ENCODE peak calls at places on chromosomes 11 and 22, in four cellular contexts. D is A549, S is right atrium auricular region, V is dorsolateral prefrontal cortex. E is an unnamed sample.

GRCh38 chr11:10633261-10633660 is 60.3 kb downstream of the IRAG1 start:
- DNase-seq in D (no peak), S (no peak), V (no peak), E (no peak)

GRCh38 chr11:14972581-14973490 is 685 bp upstream of the CALCA start:
- DNase-seq in D (no peak), S (no peak), V (no peak), E (no peak)

GRCh38 chr11:104332110-104332509 is 168.2 kb upstream of the PDGFD start:
- DNase-seq in D (peak; percentile 30), S (no peak), V (no peak), E (no peak)

GRCh38 chr11:6771926-6772898 is at the start of gene OR2AG2:
- DNase-seq in D (no peak), S (no peak), V (no peak), E (no peak)

GRCh38 chr11:97912629-97913028 is 1108.1 kb upstream of the CNTN5 start:
- DNase-seq in D (no peak), S (no peak), V (no peak), E (no peak)

GRCh38 chr11:94127632-94128031 is 1.0 kb upstream of the PANX1 start:
- DNase-seq in D (no peak), S (no peak), V (no peak), E (no peak)

GRCh38 chr11:17479284-17480214 is 2.9 kb upstream of the ABCC8 start:
- DNase-seq in D (peak; percentile 24), S (no peak), V (peak; percentile 50), E (peak; percentile 23)

GRCh38 chr11:36512016-36512415 is 1.9 kb upstream of the TRAF6 start:
- DNase-seq in D (no peak), S (no peak), V (no peak), E (no peak)

GRCh38 chr11:79212711-79213110 is 228.1 kb downstream of the TENM4 start:
- DNase-seq in D (no peak), S (no peak), V (peak; percentile 50), E (no peak)

GRCh38 chr22:50419116-50419515 is 55.7 kb downstream of the SBF1 start:
- DNase-seq in D (no peak), S (no peak), V (no peak), E (no peak)

GRCh38 chr11:20676658-20677057 is 7.3 kb downstream of the NELL1 start:
- DNase-seq in D (no peak), S (no peak), V (no peak), E (no peak)

GRCh38 chr11:19279455-19279854 is 38.7 kb upstream of the E2F8 start:
- DNase-seq in D (peak; percentile 16), S (no peak), V (no peak), E (no peak)

GRCh38 chr11:123654566-123655081 is at the start of gene SCN3B:
- DNase-seq in D (peak; percentile 69), S (no peak), V (peak; percentile 72), E (no peak)

GRCh38 chr11:10990160-10990559 is 132.3 kb upstream of the ZBED5 start:
- DNase-seq in D (peak; percentile 42), S (no peak), V (no peak), E (no peak)

GRCh38 chr11:67648140-67648795 is 2.3 kb downstream of the ACY3 start:
- DNase-seq in D (peak; percentile 47), S (no peak), V (no peak), E (no peak)

GRCh38 chr11:8369592-8370205 is 106.0 kb upstream of the LMO1 start:
- DNase-seq in D (no peak), S (no peak), V (no peak), E (no peak)

GRCh38 chr11:93537767-93538261 is 5.4 kb downstream of the SMCO4 start:
- DNase-seq in D (no peak), S (peak; percentile 63), V (peak; percentile 39), E (no peak)

GRCh38 chr11:15073361-15074205 is at the start of gene CALCB:
- DNase-seq in D (peak; percentile 8), S (no peak), V (peak; percentile 44), E (peak; percentile 2)

GRCh38 chr11:63491614-63492372 is 826 bp upstream of the PLAAT5 start:
- DNase-seq in D (no peak), S (no peak), V (no peak), E (no peak)

GRCh38 chr22:35977136-35977535 is 51.5 kb downstream of the RBFOX2 start:
- DNase-seq in D (no peak), S (no peak), V (no peak), E (no peak)

GRCh38 chr22:50737728-50738648 is at the start of gene ACR:
- DNase-seq in D (no peak), S (peak; percentile 48), V (no peak), E (no peak)

GRCh38 chr11:128496684-128497056 is 90.7 kb downstream of the ETS1 start:
- DNase-seq in D (peak; percentile 65), S (peak; percentile 85), V (no peak), E (no peak)

GRCh38 chr22:26431151-26431995 is 2.3 kb downstream of the ASPHD2 start:
- DNase-seq in D (no peak), S (no peak), V (no peak), E (no peak)

GRCh38 chr11:100890779-100891178 is 203.7 kb downstream of the ARHGAP42 start:
- DNase-seq in D (no peak), S (no peak), V (no peak), E (peak; percentile 12)

GRCh38 chr22:36277482-36278291 is 24.8 kb downstream of the APOL1 start:
- DNase-seq in D (peak; percentile 62), S (peak; percentile 71), V (peak; percentile 66), E (peak; percentile 41)

DNA sequence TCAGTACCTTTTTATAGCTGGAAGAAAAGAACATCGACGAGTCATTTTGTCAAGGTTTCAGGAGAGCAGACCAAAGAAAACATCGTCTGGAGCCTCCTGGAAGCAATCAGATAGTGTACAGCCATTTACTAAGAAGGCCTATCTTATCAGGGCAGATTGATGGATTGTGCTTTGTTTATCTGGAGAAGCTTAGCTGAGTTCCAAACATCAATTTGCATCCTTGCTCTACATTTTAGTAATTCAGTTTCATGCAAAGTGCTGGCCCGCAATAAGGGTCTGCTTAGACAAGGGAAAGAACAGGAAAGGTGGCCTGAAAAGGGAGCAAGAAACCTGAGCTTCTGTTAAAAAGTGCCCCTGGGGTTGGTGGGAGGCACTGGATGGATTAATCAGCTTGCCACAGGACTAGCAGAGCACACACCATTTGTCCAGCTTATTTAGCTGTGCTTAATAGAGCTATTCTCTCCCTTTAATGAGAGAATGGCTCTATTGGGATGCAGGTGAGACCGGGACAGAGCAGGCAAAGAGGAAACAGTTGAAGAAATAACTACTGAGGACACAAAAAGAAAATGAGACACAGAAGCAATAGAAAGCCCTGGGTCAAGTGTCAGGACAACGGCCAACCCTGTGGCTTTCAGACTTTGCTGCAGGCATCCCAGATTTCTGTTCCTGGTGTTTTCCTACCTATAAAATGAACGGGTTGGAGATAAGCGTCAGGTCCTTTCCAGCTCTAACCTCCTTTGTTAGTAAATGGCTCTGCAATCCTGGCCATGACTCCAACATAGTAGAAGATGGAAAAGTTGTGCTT is 122.1 kb upstream of the TTC12 start:
- DNase-seq in D (no peak), S (peak; percentile 57), V (no peak), E (no peak)
- H3K27ac ChIP-seq in D (no peak overlapping the region), S (no peak overlapping the region), V (peak overlapping the region; percentile 28), E (peak overlapping the region; percentile 24)

DNA sequence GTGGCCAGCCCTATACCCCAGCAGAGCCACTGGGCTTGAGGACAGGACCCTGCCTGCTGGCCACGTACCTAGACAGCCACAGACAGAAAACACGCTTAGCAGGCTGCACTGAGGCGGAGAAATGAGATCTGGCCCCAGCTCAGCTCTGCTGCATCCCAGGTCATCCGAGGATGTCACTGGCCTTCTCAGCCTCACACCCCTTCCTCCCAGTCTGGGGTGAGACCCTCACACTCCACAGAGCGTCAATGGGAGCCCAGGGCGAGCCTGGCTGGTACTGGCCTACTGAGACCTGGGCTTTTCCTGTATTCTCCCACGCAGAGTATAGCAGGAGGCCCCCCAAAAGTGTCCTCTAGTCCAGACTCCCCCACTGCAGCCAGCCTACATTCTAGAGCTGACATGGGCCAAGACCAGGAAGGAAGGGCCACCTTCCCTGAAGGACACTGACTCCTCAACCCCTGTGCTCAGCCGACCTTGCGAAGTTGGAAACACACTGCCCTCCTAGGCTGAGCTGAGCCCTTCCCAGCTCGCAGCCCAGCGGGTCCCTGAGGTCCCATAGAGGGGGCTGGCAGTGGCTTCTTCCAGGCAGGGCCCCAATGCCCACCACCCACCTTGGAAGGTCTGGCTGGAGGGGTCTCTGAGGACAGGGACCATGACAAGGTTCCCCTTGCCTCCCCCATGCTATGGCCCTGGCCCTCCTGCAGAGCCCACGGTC is 65.9 kb upstream of the LINC01488 start:
- DNase-seq in D (no peak), S (no peak), V (no peak), E (no peak)
- H3K27ac ChIP-seq in D (no peak overlapping the region), S (peak overlapping the region; percentile 50), V (no peak overlapping the region), E (peak overlapping the region; percentile 45)

GRCh38 chr11:84793318-84793717 is 833.8 kb downstream of the DLG2 start:
- DNase-seq in D (no peak), S (no peak), V (no peak), E (no peak)

GRCh38 chr11:84790849-84791427 is 836.2 kb downstream of the DLG2 start:
- DNase-seq in D (no peak), S (no peak), V (no peak), E (no peak)

DNA sequence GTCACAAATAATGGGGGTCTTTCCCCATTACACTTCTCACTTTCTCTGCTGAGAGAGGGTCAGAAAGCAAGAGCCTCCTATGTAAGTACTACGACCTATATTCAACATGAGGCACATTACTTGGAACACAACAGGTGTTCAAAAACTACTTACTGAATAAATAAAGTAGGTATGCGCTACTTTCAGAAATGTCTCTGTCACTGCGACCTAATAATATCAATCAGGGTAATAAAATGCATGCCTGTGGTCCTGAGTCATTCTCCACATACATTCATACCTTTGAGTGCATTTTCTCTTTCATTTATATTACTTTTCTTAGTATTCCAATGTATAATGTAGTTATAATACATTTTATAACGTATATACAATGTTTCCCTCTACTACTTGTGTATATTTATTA is 838.9 kb downstream of the DLG2 start:
- DNase-seq in D (no peak), S (no peak), V (no peak), E (no peak)
- H3K27ac ChIP-seq in D (no peak overlapping the region), S (no peak overlapping the region), V (no peak overlapping the region), E (no peak overlapping the region)

GRCh38 chr11:33463059-33463458 is 205.9 kb downstream of the HIPK3 start:
- DNase-seq in D (no peak), S (no peak), V (no peak), E (no peak)
- H3K27ac ChIP-seq in D (no peak overlapping the region), S (no peak overlapping the region), V (no peak overlapping the region), E (no peak overlapping the region)

GRCh38 chr22:23204125-23204488 is 23.8 kb downstream of the BCR start:
- DNase-seq in D (no peak), S (no peak), V (no peak), E (no peak)
- H3K27ac ChIP-seq in D (no peak overlapping the region), S (peak overlapping the region; percentile 55), V (peak overlapping the region; percentile 54), E (peak overlapping the region; percentile 49)

DNA sequence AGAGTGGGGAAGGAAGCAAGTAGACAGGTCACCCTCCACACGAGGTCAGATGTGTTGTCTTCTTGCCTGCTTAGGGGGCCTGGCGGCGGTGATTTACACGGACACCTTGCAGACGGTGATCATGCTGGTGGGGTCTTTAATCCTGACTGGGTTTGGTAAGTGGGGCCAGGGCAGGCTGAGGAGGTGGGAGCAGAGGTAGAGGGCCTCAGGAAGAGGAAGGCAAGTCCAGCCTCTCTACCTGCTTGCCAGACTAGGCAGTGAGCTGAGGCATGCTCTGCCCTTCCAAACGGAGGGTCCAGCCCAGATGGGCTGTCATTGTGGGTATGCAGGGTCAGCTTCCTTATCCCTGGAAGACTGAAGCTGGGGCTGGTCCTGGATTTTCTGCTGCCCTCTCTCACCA is 39.9 kb downstream of the SLC5A1 start:
- DNase-seq in D (no peak), S (no peak), V (no peak), E (no peak)
- H3K27ac ChIP-seq in D (no peak overlapping the region), S (no peak overlapping the region), V (no peak overlapping the region), E (no peak overlapping the region)

E was measured in substantia nigra.